ENCODE peak calls at places on chromosomes 7 and 10, in eight cellular contexts. One of them, this sample, is unnamed.
A peak's percentile ranks its signal among the peaks of the same experiment; 100 is the strongest.

GRCh38 chr7:101093907-101094306 is 8.6 kb downstream of the TRIM56 start:
- DNase-seq in EL: peak; percentile 93
- DNase-seq in lower lobe of right lung: no peak
- DNase-seq in pancreas: no peak
- DNase-seq in LoVo: no peak
- DNase-seq in prostate gland: no peak
- DNase-seq in AG10803: peak; percentile 95
- DNase-seq in hepatic stellate cell: peak; percentile 85
- DNase-seq in this sample: no peak

GRCh38 chr7:51847461-51848134 is 531.0 kb upstream of the COBL start:
- DNase-seq in pancreas: no peak
- DNase-seq in EL: no peak
- DNase-seq in hepatic stellate cell: no peak
- DNase-seq in LoVo: no peak
- DNase-seq in AG10803: no peak
- DNase-seq in prostate gland: no peak
- DNase-seq in lower lobe of right lung: no peak
- DNase-seq in this sample: peak; percentile 32

GRCh38 chr7:128879939-128880746 is 17.5 kb downstream of the ATP6V1F start:
- DNase-seq in prostate gland: peak; percentile 47
- DNase-seq in pancreas: peak; percentile 73
- DNase-seq in AG10803: peak; percentile 58
- DNase-seq in lower lobe of right lung: peak; percentile 67
- DNase-seq in EL: peak; percentile 65
- DNase-seq in LoVo: peak; percentile 45
- DNase-seq in hepatic stellate cell: peak; percentile 97
- DNase-seq in this sample: peak; percentile 82

GRCh38 chr10:93440591-93441012 is 41.5 kb downstream of the MYOF start:
- DNase-seq in hepatic stellate cell: no peak
- DNase-seq in lower lobe of right lung: no peak
- DNase-seq in pancreas: no peak
- DNase-seq in EL: peak; percentile 55
- DNase-seq in prostate gland: no peak
- DNase-seq in AG10803: peak; percentile 75
- DNase-seq in LoVo: no peak
- DNase-seq in this sample: no peak

GRCh38 chr7:19772858-19773337 is 519 bp downstream of the TMEM196 start:
- DNase-seq in lower lobe of right lung: no peak
- DNase-seq in hepatic stellate cell: no peak
- DNase-seq in prostate gland: no peak
- DNase-seq in pancreas: peak; percentile 21
- DNase-seq in LoVo: no peak
- DNase-seq in AG10803: peak; percentile 13
- DNase-seq in EL: peak; percentile 33
- DNase-seq in this sample: peak; percentile 68

GRCh38 chr7:84070101-84070500 is 124.5 kb downstream of the SEMA3A start:
- DNase-seq in EL: no peak
- DNase-seq in lower lobe of right lung: no peak
- DNase-seq in pancreas: no peak
- DNase-seq in LoVo: no peak
- DNase-seq in hepatic stellate cell: no peak
- DNase-seq in prostate gland: no peak
- DNase-seq in AG10803: no peak
- DNase-seq in this sample: no peak

GRCh38 chr7:66689081-66689480 is 51.5 kb upstream of the RABGEF1 start:
- DNase-seq in LoVo: no peak
- DNase-seq in pancreas: no peak
- DNase-seq in lower lobe of right lung: no peak
- DNase-seq in AG10803: no peak
- DNase-seq in hepatic stellate cell: no peak
- DNase-seq in EL: no peak
- DNase-seq in prostate gland: no peak
- DNase-seq in this sample: no peak

GRCh38 chr7:29228289-29229011 is 33.9 kb downstream of the CHN2 start:
- DNase-seq in hepatic stellate cell: no peak
- DNase-seq in lower lobe of right lung: no peak
- DNase-seq in EL: no peak
- DNase-seq in LoVo: peak; percentile 49
- DNase-seq in AG10803: no peak
- DNase-seq in prostate gland: no peak
- DNase-seq in pancreas: peak; percentile 43
- DNase-seq in this sample: no peak

GRCh38 chr10:6838118-6838517 is 258.0 kb upstream of the PRKCQ start:
- DNase-seq in prostate gland: no peak
- DNase-seq in AG10803: no peak
- DNase-seq in hepatic stellate cell: no peak
- DNase-seq in lower lobe of right lung: no peak
- DNase-seq in pancreas: no peak
- DNase-seq in EL: no peak
- DNase-seq in LoVo: no peak
- DNase-seq in this sample: no peak

GRCh38 chr10:121179006-121179405 is 327.8 kb downstream of the WDR11 start:
- DNase-seq in AG10803: no peak
- DNase-seq in LoVo: no peak
- DNase-seq in prostate gland: peak; percentile 18
- DNase-seq in hepatic stellate cell: no peak
- DNase-seq in EL: no peak
- DNase-seq in lower lobe of right lung: no peak
- DNase-seq in pancreas: no peak
- DNase-seq in this sample: no peak

GRCh38 chr10:1050145-1050544 is 1.2 kb upstream of the IDI1 start:
- DNase-seq in prostate gland: no peak
- DNase-seq in pancreas: no peak
- DNase-seq in EL: no peak
- DNase-seq in LoVo: peak; percentile 25
- DNase-seq in hepatic stellate cell: peak; percentile 18
- DNase-seq in AG10803: no peak
- DNase-seq in lower lobe of right lung: no peak
- DNase-seq in this sample: peak; percentile 72

GRCh38 chr10:24951201-24952145 is 933 bp downstream of the PRTFDC1 start:
- DNase-seq in AG10803: peak; percentile 53
- DNase-seq in lower lobe of right lung: peak; percentile 46
- DNase-seq in EL: peak; percentile 23
- DNase-seq in hepatic stellate cell: peak; percentile 18
- DNase-seq in pancreas: no peak
- DNase-seq in LoVo: no peak
- DNase-seq in prostate gland: no peak
- DNase-seq in this sample: peak; percentile 38

GRCh38 chr10:13789448-13789829 is 202.7 kb downstream of the PRPF18 start:
- DNase-seq in lower lobe of right lung: no peak
- DNase-seq in LoVo: no peak
- DNase-seq in prostate gland: no peak
- DNase-seq in EL: no peak
- DNase-seq in hepatic stellate cell: no peak
- DNase-seq in pancreas: no peak
- DNase-seq in AG10803: no peak
- DNase-seq in this sample: no peak

GRCh38 chr7:47504546-47505316 is 77.2 kb downstream of the TNS3 start:
- DNase-seq in LoVo: no peak
- DNase-seq in AG10803: no peak
- DNase-seq in pancreas: no peak
- DNase-seq in EL: no peak
- DNase-seq in prostate gland: no peak
- DNase-seq in lower lobe of right lung: no peak
- DNase-seq in hepatic stellate cell: no peak
- DNase-seq in this sample: no peak

GRCh38 chr7:144853542-144853941 is 17.7 kb upstream of the TPK1 start:
- DNase-seq in pancreas: no peak
- DNase-seq in LoVo: no peak
- DNase-seq in hepatic stellate cell: no peak
- DNase-seq in lower lobe of right lung: no peak
- DNase-seq in prostate gland: no peak
- DNase-seq in AG10803: no peak
- DNase-seq in EL: no peak
- DNase-seq in this sample: no peak

GRCh38 chr7:74101061-74101681 is 17.6 kb downstream of the LIMK1 start:
- DNase-seq in pancreas: no peak
- DNase-seq in hepatic stellate cell: no peak
- DNase-seq in LoVo: no peak
- DNase-seq in prostate gland: no peak
- DNase-seq in EL: no peak
- DNase-seq in lower lobe of right lung: no peak
- DNase-seq in AG10803: peak; percentile 44
- DNase-seq in this sample: no peak

GRCh38 chr7:135121868-135122267 is 26.0 kb upstream of the TMEM140 start:
- DNase-seq in LoVo: no peak
- DNase-seq in AG10803: no peak
- DNase-seq in hepatic stellate cell: no peak
- DNase-seq in prostate gland: no peak
- DNase-seq in lower lobe of right lung: no peak
- DNase-seq in EL: no peak
- DNase-seq in pancreas: no peak
- DNase-seq in this sample: no peak

GRCh38 chr7:106548491-106548890 is 112.5 kb downstream of the CCDC71L start:
- DNase-seq in pancreas: no peak
- DNase-seq in prostate gland: no peak
- DNase-seq in lower lobe of right lung: no peak
- DNase-seq in EL: no peak
- DNase-seq in AG10803: no peak
- DNase-seq in hepatic stellate cell: no peak
- DNase-seq in LoVo: no peak
- DNase-seq in this sample: no peak

GRCh38 chr7:1512781-1513656 is 8.8 kb upstream of the INTS1 start:
- DNase-seq in EL: peak; percentile 96
- DNase-seq in pancreas: no peak
- DNase-seq in AG10803: peak; percentile 67
- DNase-seq in prostate gland: no peak
- DNase-seq in hepatic stellate cell: peak; percentile 96
- DNase-seq in LoVo: no peak
- DNase-seq in lower lobe of right lung: peak; percentile 81
- DNase-seq in this sample: no peak

GRCh38 chr10:11879387-11880168 is 56.4 kb downstream of the PROSER2 start:
- DNase-seq in lower lobe of right lung: no peak
- DNase-seq in EL: no peak
- DNase-seq in pancreas: no peak
- DNase-seq in prostate gland: no peak
- DNase-seq in AG10803: no peak
- DNase-seq in LoVo: no peak
- DNase-seq in hepatic stellate cell: no peak
- DNase-seq in this sample: no peak

GRCh38 chr7:80277434-80278427 is 143.1 kb downstream of the GNAI1 start:
- DNase-seq in hepatic stellate cell: no peak
- DNase-seq in pancreas: no peak
- DNase-seq in LoVo: peak; percentile 80
- DNase-seq in prostate gland: no peak
- DNase-seq in lower lobe of right lung: no peak
- DNase-seq in EL: peak; percentile 52
- DNase-seq in AG10803: peak; percentile 65
- DNase-seq in this sample: peak; percentile 57

GRCh38 chr10:84156768-84157167 is 16.8 kb upstream of the GPR15LG start:
- DNase-seq in pancreas: no peak
- DNase-seq in LoVo: no peak
- DNase-seq in hepatic stellate cell: no peak
- DNase-seq in prostate gland: no peak
- DNase-seq in EL: no peak
- DNase-seq in AG10803: peak; percentile 3
- DNase-seq in lower lobe of right lung: no peak
- DNase-seq in this sample: no peak

GRCh38 chr10:114103286-114103685 is 59.6 kb downstream of the ADRB1 start:
- DNase-seq in LoVo: peak; percentile 66
- DNase-seq in EL: peak; percentile 59
- DNase-seq in pancreas: no peak
- DNase-seq in hepatic stellate cell: peak; percentile 72
- DNase-seq in lower lobe of right lung: no peak
- DNase-seq in prostate gland: peak; percentile 34
- DNase-seq in AG10803: peak; percentile 71
- DNase-seq in this sample: peak; percentile 69